ENCODE peak calls at places on chromosomes 13 and 19, in nine cellular contexts. One of them, this sample, is unnamed.

GRCh38 chr13:51935326-51936171 is 73.8 kb downstream of the CCDC70 start:
- DNase-seq in amygdala: no peak
- DNase-seq in central memory CD4-positive, alpha-beta T cell: no peak
- DNase-seq in LHCN-M2: peak
- DNase-seq in HCEC 1CT: peak
- DNase-seq in left cardiac atrium: no peak
- DNase-seq in upper lobe of right lung: no peak
- DNase-seq in putamen: peak
- DNase-seq in ureter: no peak
- DNase-seq in this sample: peak

GRCh38 chr13:34156841-34157365 is 339.0 kb downstream of the RFC3 start:
- DNase-seq in left cardiac atrium: peak
- DNase-seq in ureter: peak
- DNase-seq in amygdala: peak
- DNase-seq in upper lobe of right lung: peak
- DNase-seq in LHCN-M2: peak
- DNase-seq in central memory CD4-positive, alpha-beta T cell: no peak
- DNase-seq in HCEC 1CT: peak
- DNase-seq in putamen: peak
- DNase-seq in this sample: peak

GRCh38 chr13:96671073-96671472 is 323.2 kb downstream of the OXGR1 start:
- DNase-seq in HCEC 1CT: peak
- DNase-seq in LHCN-M2: peak
- DNase-seq in putamen: no peak
- DNase-seq in amygdala: no peak
- DNase-seq in central memory CD4-positive, alpha-beta T cell: no peak
- DNase-seq in upper lobe of right lung: no peak
- DNase-seq in ureter: no peak
- DNase-seq in left cardiac atrium: no peak
- DNase-seq in this sample: no peak

GRCh38 chr13:38570706-38571105 is 116.2 kb upstream of the FREM2 start:
- DNase-seq in central memory CD4-positive, alpha-beta T cell: no peak
- DNase-seq in left cardiac atrium: no peak
- DNase-seq in upper lobe of right lung: no peak
- DNase-seq in HCEC 1CT: no peak
- DNase-seq in LHCN-M2: no peak
- DNase-seq in putamen: no peak
- DNase-seq in ureter: no peak
- DNase-seq in amygdala: no peak
- DNase-seq in this sample: no peak

GRCh38 chr19:58575183-58576041 is 2.3 kb upstream of the MZF1 start:
- DNase-seq in putamen: peak
- DNase-seq in left cardiac atrium: peak
- DNase-seq in HCEC 1CT: peak
- DNase-seq in ureter: peak
- DNase-seq in central memory CD4-positive, alpha-beta T cell: peak
- DNase-seq in amygdala: no peak
- DNase-seq in upper lobe of right lung: peak
- DNase-seq in LHCN-M2: peak
- DNase-seq in this sample: no peak

GRCh38 chr13:96822900-96823299 is 171.4 kb downstream of the OXGR1 start:
- DNase-seq in LHCN-M2: peak
- DNase-seq in left cardiac atrium: no peak
- DNase-seq in amygdala: no peak
- DNase-seq in central memory CD4-positive, alpha-beta T cell: no peak
- DNase-seq in HCEC 1CT: peak
- DNase-seq in putamen: no peak
- DNase-seq in ureter: no peak
- DNase-seq in upper lobe of right lung: no peak
- DNase-seq in this sample: peak

GRCh38 chr13:34833562-34834182 is 108.4 kb upstream of the NBEA start:
- DNase-seq in upper lobe of right lung: no peak
- DNase-seq in left cardiac atrium: no peak
- DNase-seq in amygdala: no peak
- DNase-seq in LHCN-M2: peak
- DNase-seq in HCEC 1CT: no peak
- DNase-seq in central memory CD4-positive, alpha-beta T cell: no peak
- DNase-seq in ureter: no peak
- DNase-seq in putamen: no peak
- DNase-seq in this sample: peak

GRCh38 chr13:110284809-110285519 is 22.0 kb downstream of the COL4A1 start:
- DNase-seq in putamen: no peak
- DNase-seq in amygdala: no peak
- DNase-seq in HCEC 1CT: peak
- DNase-seq in ureter: peak
- DNase-seq in left cardiac atrium: no peak
- DNase-seq in upper lobe of right lung: no peak
- DNase-seq in central memory CD4-positive, alpha-beta T cell: no peak
- DNase-seq in LHCN-M2: no peak
- DNase-seq in this sample: no peak

GRCh38 chr13:110564472-110564985 is 3.0 kb upstream of the RAB20 start:
- DNase-seq in central memory CD4-positive, alpha-beta T cell: no peak
- DNase-seq in HCEC 1CT: no peak
- DNase-seq in putamen: no peak
- DNase-seq in left cardiac atrium: no peak
- DNase-seq in upper lobe of right lung: peak
- DNase-seq in ureter: no peak
- DNase-seq in LHCN-M2: no peak
- DNase-seq in amygdala: no peak
- DNase-seq in this sample: no peak

GRCh38 chr19:1392407-1392806 is 8.7 kb downstream of the NDUFS7 start:
- DNase-seq in ureter: no peak
- DNase-seq in HCEC 1CT: no peak
- DNase-seq in LHCN-M2: no peak
- DNase-seq in central memory CD4-positive, alpha-beta T cell: no peak
- DNase-seq in left cardiac atrium: no peak
- DNase-seq in putamen: no peak
- DNase-seq in upper lobe of right lung: no peak
- DNase-seq in amygdala: no peak
- DNase-seq in this sample: no peak

GRCh38 chr13:27283906-27284523 is 13.4 kb downstream of the RASL11A start:
- DNase-seq in putamen: no peak
- DNase-seq in ureter: no peak
- DNase-seq in central memory CD4-positive, alpha-beta T cell: no peak
- DNase-seq in upper lobe of right lung: no peak
- DNase-seq in left cardiac atrium: peak
- DNase-seq in LHCN-M2: peak
- DNase-seq in HCEC 1CT: peak
- DNase-seq in amygdala: no peak
- DNase-seq in this sample: peak

GRCh38 chr19:39428309-39429112 is 7.2 kb downstream of the RPS16 start:
- DNase-seq in amygdala: no peak
- DNase-seq in ureter: no peak
- DNase-seq in central memory CD4-positive, alpha-beta T cell: no peak
- DNase-seq in upper lobe of right lung: peak
- DNase-seq in left cardiac atrium: peak
- DNase-seq in putamen: no peak
- DNase-seq in LHCN-M2: peak
- DNase-seq in HCEC 1CT: peak
- DNase-seq in this sample: no peak

GRCh38 chr13:73984949-73985691 is 149.1 kb downstream of the KLF12 start:
- DNase-seq in left cardiac atrium: peak
- DNase-seq in ureter: no peak
- DNase-seq in amygdala: no peak
- DNase-seq in upper lobe of right lung: peak
- DNase-seq in HCEC 1CT: no peak
- DNase-seq in central memory CD4-positive, alpha-beta T cell: peak
- DNase-seq in LHCN-M2: no peak
- DNase-seq in putamen: no peak
- DNase-seq in this sample: no peak

GRCh38 chr13:34458756-34459462 is 483.2 kb upstream of the NBEA start:
- DNase-seq in central memory CD4-positive, alpha-beta T cell: no peak
- DNase-seq in ureter: no peak
- DNase-seq in putamen: no peak
- DNase-seq in upper lobe of right lung: no peak
- DNase-seq in left cardiac atrium: no peak
- DNase-seq in HCEC 1CT: no peak
- DNase-seq in LHCN-M2: no peak
- DNase-seq in amygdala: no peak
- DNase-seq in this sample: peak

GRCh38 chr19:12794936-12795335 is 3.6 kb downstream of the JUNB start:
- DNase-seq in left cardiac atrium: no peak
- DNase-seq in amygdala: no peak
- DNase-seq in ureter: no peak
- DNase-seq in central memory CD4-positive, alpha-beta T cell: no peak
- DNase-seq in putamen: no peak
- DNase-seq in upper lobe of right lung: no peak
- DNase-seq in HCEC 1CT: no peak
- DNase-seq in LHCN-M2: no peak
- DNase-seq in this sample: no peak

GRCh38 chr19:14006085-14006765 is at the start of gene RFX1:
- DNase-seq in HCEC 1CT: peak
- DNase-seq in putamen: peak
- DNase-seq in central memory CD4-positive, alpha-beta T cell: peak
- DNase-seq in ureter: peak
- DNase-seq in amygdala: peak
- DNase-seq in upper lobe of right lung: peak
- DNase-seq in left cardiac atrium: peak
- DNase-seq in LHCN-M2: peak
- DNase-seq in this sample: peak

This sample was measured in DMS53.